ENCODE peak calls at places on chromosomes 11 and 22, in ten cellular contexts. G is EH; M is DMS153; R is activated CD8-positive, alpha-beta memory T cell treated with anti-CD3 and anti-CD28 coated beads for 1 hour; T is GM23338; Z is T-cell; P is AML-193; F is stimulated activated CD4-positive, alpha-beta T cell treated with anti-CD3 and anti-CD28 coated beads, Interleukin-1b, Interleukin-23, amount 100 ng/mL, for 24 hours; I is glutamatergic neuron; Q is T-helper 1 cell. V is an unnamed sample.

GRCh38 chr11:106160494-106160893 is 83.0 kb downstream of the AASDHPPT start:
- DNase-seq in T (no peak), G (peak; percentile 17), I (no peak), Q (no peak), Z (no peak), M (no peak), P (no peak), F (no peak), R (no peak), V (no peak)

GRCh38 chr11:45259607-45260006 is 26.5 kb downstream of the SYT13 start:
- DNase-seq in Z (no peak), M (no peak), I (no peak), T (no peak), F (no peak), G (peak; percentile 39), Q (no peak), P (no peak), R (no peak), V (no peak)

GRCh38 chr22:40951795-40952602 is 821 bp downstream of the RBX1 start:
- DNase-seq in F (no peak), M (no peak), R (no peak), I (no peak), P (no peak), Q (no peak), G (peak; percentile 54), Z (no peak), T (peak; percentile 23), V (no peak)

GRCh38 chr11:9662273-9662672 is 1.6 kb upstream of the SWAP70 start:
- DNase-seq in G (no peak), R (no peak), F (no peak), Q (no peak), M (no peak), Z (no peak), I (no peak), T (no peak), P (peak; percentile 66), V (no peak)

GRCh38 chr11:67312187-67313021 is 9.1 kb downstream of the SSH3 start:
- DNase-seq in F (no peak), G (no peak), P (peak; percentile 46), T (no peak), Q (no peak), M (no peak), I (no peak), Z (no peak), R (no peak), V (no peak)

GRCh38 chr22:27726726-27727449 is 74.7 kb downstream of the MN1 start:
- DNase-seq in I (no peak), R (no peak), Q (no peak), P (no peak), F (no peak), Z (no peak), G (peak; percentile 91), M (peak; percentile 19), T (peak; percentile 44), V (no peak)

GRCh38 chr11:96257972-96258951 is 84.7 kb downstream of the MAML2 start:
- DNase-seq in P (no peak), R (peak; percentile 24), T (no peak), G (peak; percentile 72), I (no peak), M (no peak), Q (no peak), F (no peak), Z (peak; percentile 32), V (no peak)

GRCh38 chr11:64206457-64207246 is at the start of gene FERMT3:
- DNase-seq in Z (peak; percentile 63), M (no peak), R (peak; percentile 53), Q (peak; percentile 38), T (no peak), F (peak; percentile 82), G (no peak), I (no peak), P (peak; percentile 48), V (no peak)

GRCh38 chr11:44127130-44127529 is 31.7 kb downstream of the EXT2 start:
- DNase-seq in M (no peak), F (no peak), Q (no peak), T (no peak), P (no peak), Z (no peak), G (no peak), I (no peak), R (no peak), V (no peak)

GRCh38 chr11:124075841-124076571 is 34.9 kb upstream of the OR10G7 start:
- DNase-seq in Q (no peak), M (no peak), I (peak; percentile 40), F (no peak), T (peak; percentile 60), G (peak; percentile 3), Z (no peak), R (no peak), P (no peak), V (no peak)

GRCh38 chr11:121295246-121296007 is 2.9 kb downstream of the SC5D start:
- DNase-seq in R (no peak), F (no peak), I (no peak), T (no peak), Q (no peak), Z (no peak), P (no peak), M (no peak), G (no peak), V (no peak)

GRCh38 chr11:123062158-123062891 is 389 bp upstream of the HSPA8 start:
- DNase-seq in M (peak; percentile 99), G (peak; percentile 100), Q (peak; percentile 99), T (peak; percentile 99), P (peak; percentile 100), I (peak; percentile 98), R (peak; percentile 98), Z (peak; percentile 99), F (peak; percentile 99), V (peak; percentile 88)

GRCh38 chr11:726278-726915 is 20.4 kb downstream of the EPS8L2 start:
- DNase-seq in F (peak; percentile 29), Q (no peak), R (peak; percentile 42), G (peak; percentile 27), T (peak; percentile 69), P (peak; percentile 28), M (peak; percentile 75), Z (peak; percentile 48), I (no peak), V (no peak)

GRCh38 chr11:79413258-79413657 is 27.6 kb downstream of the TENM4 start:
- DNase-seq in M (peak; percentile 4), T (peak; percentile 61), G (peak; percentile 92), Q (no peak), F (no peak), Z (no peak), P (no peak), I (peak; percentile 86), R (no peak), V (no peak)

GRCh38 chr11:130523609-130524008 is 75.2 kb downstream of the ADAMTS15 start:
- DNase-seq in F (no peak), Q (no peak), R (no peak), Z (no peak), T (peak; percentile 22), P (no peak), I (no peak), G (peak; percentile 92), M (no peak), V (no peak)

GRCh38 chr22:24685804-24686203 is 82.8 kb downstream of the GGT1 start:
- DNase-seq in I (no peak), Z (no peak), M (no peak), P (no peak), G (no peak), F (no peak), R (no peak), Q (no peak), T (peak; percentile 71), V (no peak)

GRCh38 chr22:28769394-28770085 is 3.0 kb upstream of the CCDC117 start:
- DNase-seq in Z (no peak), Q (no peak), T (no peak), P (no peak), F (no peak), R (no peak), M (no peak), I (no peak), G (no peak), V (no peak)

GRCh38 chr11:44980533-44981427 is 30.1 kb upstream of the TP53I11 start:
- DNase-seq in Z (no peak), F (no peak), Q (no peak), R (no peak), T (no peak), P (no peak), G (no peak), I (no peak), M (no peak), V (no peak)

GRCh38 chr11:73240190-73240781 is 22.2 kb downstream of the P2RY2 start:
- DNase-seq in G (peak; percentile 79), M (no peak), F (no peak), P (no peak), Q (no peak), R (no peak), I (no peak), Z (no peak), T (no peak), V (no peak)

GRCh38 chr11:2804701-2805387 is 80.7 kb downstream of the CDKN1C start:
- DNase-seq in G (no peak), Z (no peak), R (no peak), P (no peak), M (no peak), Q (peak; percentile 2), T (no peak), F (no peak), I (peak; percentile 31), V (no peak)

GRCh38 chr11:101129203-101129943 is at the start of gene PGR:
- DNase-seq in F (no peak), Z (no peak), T (peak; percentile 55), I (peak; percentile 26), P (no peak), G (no peak), M (no peak), Q (no peak), R (no peak), V (no peak)

GRCh38 chr11:113313601-113314000 is 782 bp upstream of the TTC12 start:
- DNase-seq in G (no peak), R (no peak), T (no peak), F (no peak), I (no peak), P (no peak), Z (no peak), Q (no peak), M (no peak), V (no peak)

GRCh38 chr22:39617342-39617741 is 46.8 kb downstream of the CACNA1I start:
- DNase-seq in Z (no peak), T (peak; percentile 27), M (no peak), I (no peak), R (no peak), Q (no peak), F (no peak), G (no peak), P (no peak), V (no peak)

GRCh38 chr11:73716153-73717056 is 44.5 kb downstream of the RAB6A start:
- DNase-seq in F (no peak), I (no peak), G (peak; percentile 7), Z (no peak), M (no peak), R (no peak), P (peak; percentile 46), T (no peak), Q (no peak), V (no peak)

GRCh38 chr11:72788250-72788649 is 5.6 kb downstream of the STARD10 start:
- DNase-seq in G (no peak), M (no peak), F (no peak), Q (no peak), P (no peak), T (no peak), R (no peak), I (no peak), Z (no peak), V (no peak)

GRCh38 chr11:613369-613968 is 2.3 kb downstream of the IRF7 start:
- DNase-seq in F (peak; percentile 79), G (peak; percentile 69), Q (peak; percentile 83), M (peak; percentile 34), T (peak; percentile 89), Z (peak; percentile 88), P (no peak), I (peak; percentile 68), R (peak; percentile 73), V (no peak)

GRCh38 chr11:19766206-19766605 is 53.6 kb downstream of the NAV2 start:
- DNase-seq in M (no peak), F (no peak), T (no peak), G (peak; percentile 62), P (no peak), Q (no peak), I (no peak), R (no peak), Z (no peak), V (no peak)

GRCh38 chr22:23178512-23179254 is 1.6 kb upstream of the BCR start:
- DNase-seq in I (peak; percentile 86), M (peak; percentile 45), G (peak; percentile 63), P (peak; percentile 47), Q (peak; percentile 33), F (peak; percentile 38), T (peak; percentile 88), R (peak; percentile 55), Z (peak; percentile 65), V (peak; percentile 78)